ENCODE peak calls at places on chromosomes 2 and 18, in nine cellular contexts. T is HuH-7; Y is left ventricle myocardium superior; A is upper lobe of right lung; E is amniotic stem cell; V is activated CD4-positive, alpha-beta T cell treated with anti-CD3 and anti-CD28 coated beads, Interleukin-2, amount 50 U/mL, for 4 hours; G is HFFc6; F is NCI-H2081; L is BJ. J is an unnamed sample.

GRCh38 chr18:13611616-13612110 is 114.7 kb downstream of the FAM210A start:
- DNase-seq in T (no peak), Y (peak), A (no peak), E (no peak), V (no peak), G (peak), F (no peak), L (no peak), J (no peak)

GRCh38 chr2:36352711-36353110 is 2.9 kb upstream of the CRIM1 start:
- DNase-seq in T (no peak), Y (no peak), A (no peak), E (no peak), V (no peak), G (peak), F (no peak), L (no peak), J (no peak)

GRCh38 chr2:224584768-224585204 is 377 bp downstream of the CUL3 start:
- DNase-seq in T (peak), Y (peak), A (peak), E (no peak), V (peak), G (no peak), F (peak), L (no peak), J (no peak)

GRCh38 chr2:88099798-88100488 is 27.9 kb downstream of the FABP1 start:
- DNase-seq in T (no peak), Y (no peak), A (no peak), E (no peak), V (no peak), G (no peak), F (no peak), L (no peak), J (no peak)

GRCh38 chr2:240948905-240949790 is 43.0 kb downstream of the CROCC2 start:
- DNase-seq in T (no peak), Y (peak), A (peak), E (no peak), V (no peak), G (no peak), F (no peak), L (no peak), J (no peak)

GRCh38 chr18:75625966-75626365 is 198.5 kb upstream of the SMIM21 start:
- DNase-seq in T (no peak), Y (no peak), A (no peak), E (no peak), V (no peak), G (peak), F (no peak), L (no peak), J (no peak)

GRCh38 chr2:212777020-212777491 is 238.5 kb upstream of the ERBB4 start:
- DNase-seq in T (peak), Y (no peak), A (no peak), E (no peak), V (no peak), G (peak), F (peak), L (no peak), J (peak)

GRCh38 chr2:8003462-8004075 is 678.3 kb upstream of the ID2 start:
- DNase-seq in T (peak), Y (peak), A (no peak), E (peak), V (no peak), G (peak), F (peak), L (peak), J (no peak)

GRCh38 chr2:106977707-106978106 is 91.7 kb upstream of the ST6GAL2 start:
- DNase-seq in T (no peak), Y (no peak), A (no peak), E (no peak), V (no peak), G (no peak), F (no peak), L (no peak), J (no peak)

GRCh38 chr18:54859667-54860421 is 31.6 kb downstream of the RAB27B start:
- DNase-seq in T (no peak), Y (no peak), A (no peak), E (no peak), V (no peak), G (no peak), F (no peak), L (no peak), J (no peak)

GRCh38 chr2:128585706-128586105 is 267.0 kb upstream of the HS6ST1 start:
- DNase-seq in T (no peak), Y (no peak), A (no peak), E (peak), V (no peak), G (peak), F (no peak), L (peak), J (no peak)

GRCh38 chr18:5476961-5477800 is 66.6 kb downstream of the EPB41L3 start:
- DNase-seq in T (no peak), Y (no peak), A (no peak), E (no peak), V (no peak), G (no peak), F (peak), L (no peak), J (no peak)

GRCh38 chr2:160402997-160403979 is 90.3 kb downstream of the RBMS1 start:
- DNase-seq in T (no peak), Y (no peak), A (no peak), E (no peak), V (no peak), G (peak), F (no peak), L (no peak), J (no peak)

GRCh38 chr2:234968633-234969328 is 17.0 kb downstream of the SH3BP4 start:
- DNase-seq in T (no peak), Y (no peak), A (no peak), E (no peak), V (no peak), G (no peak), F (peak), L (no peak), J (no peak)

GRCh38 chr2:169366066-169366465 is 3.7 kb upstream of the LRP2 start:
- DNase-seq in T (no peak), Y (no peak), A (no peak), E (no peak), V (no peak), G (peak), F (no peak), L (no peak), J (no peak)

GRCh38 chr2:193810533-193810932 is 1615.8 kb upstream of the TMEFF2 start:
- DNase-seq in T (no peak), Y (no peak), A (no peak), E (no peak), V (no peak), G (no peak), F (no peak), L (no peak), J (no peak)

GRCh38 chr2:72833084-72833714 is 7.4 kb upstream of the EXOC6B start:
- DNase-seq in T (no peak), Y (no peak), A (no peak), E (no peak), V (no peak), G (no peak), F (no peak), L (no peak), J (no peak)

GRCh38 chr2:224400886-224401632 is 848 bp downstream of the FAM124B start:
- DNase-seq in T (no peak), Y (no peak), A (no peak), E (no peak), V (no peak), G (no peak), F (no peak), L (no peak), J (no peak)

GRCh38 chr2:240920783-240921231 is 14.7 kb downstream of the CROCC2 start:
- DNase-seq in T (no peak), Y (peak), A (peak), E (no peak), V (no peak), G (no peak), F (no peak), L (no peak), J (no peak)

GRCh38 chr2:196046123-196046917 is 22.3 kb downstream of the DNAH7 start:
- DNase-seq in T (no peak), Y (no peak), A (no peak), E (peak), V (no peak), G (no peak), F (no peak), L (no peak), J (no peak)

GRCh38 chr18:21391074-21391673 is 149.1 kb downstream of the GREB1L start:
- DNase-seq in T (no peak), Y (no peak), A (no peak), E (peak), V (no peak), G (peak), F (peak), L (peak), J (no peak)

GRCh38 chr2:84849271-84849952 is 31.5 kb downstream of the TRABD2A start:
- DNase-seq in T (no peak), Y (no peak), A (no peak), E (no peak), V (peak), G (peak), F (peak), L (no peak), J (peak)

GRCh38 chr2:236852100-236852976 is 233.4 kb upstream of the COPS8 start:
- DNase-seq in T (no peak), Y (no peak), A (no peak), E (no peak), V (no peak), G (no peak), F (no peak), L (no peak), J (no peak)

GRCh38 chr18:76522104-76522503 is 27.1 kb upstream of the ZNF516 start:
- DNase-seq in T (no peak), Y (no peak), A (no peak), E (no peak), V (no peak), G (no peak), F (no peak), L (no peak), J (no peak)

GRCh38 chr18:48948112-48949050 is 2.4 kb downstream of the SMAD7 start:
- DNase-seq in T (peak), Y (peak), A (peak), E (peak), V (peak), G (peak), F (peak), L (no peak), J (peak)

GRCh38 chr2:204468689-204469429 is 76.4 kb upstream of the PARD3B start:
- DNase-seq in T (no peak), Y (no peak), A (no peak), E (peak), V (no peak), G (peak), F (no peak), L (peak), J (no peak)

GRCh38 chr2:18516112-18516511 is 44.3 kb downstream of the RDH14 start:
- DNase-seq in T (no peak), Y (no peak), A (no peak), E (no peak), V (no peak), G (peak), F (no peak), L (peak), J (no peak)

GRCh38 chr2:207892676-207893402 is 123.1 kb upstream of the FZD5 start:
- DNase-seq in T (no peak), Y (no peak), A (no peak), E (no peak), V (no peak), G (no peak), F (no peak), L (no peak), J (no peak)

GRCh38 chr2:90069290-90069894 is 1377.9 kb downstream of the RPIA start:
- DNase-seq in T (peak), Y (peak), A (peak), E (no peak), V (no peak), G (peak), F (peak), L (no peak), J (peak)

GRCh38 chr2:128727914-128728313 is 409.2 kb upstream of the HS6ST1 start:
- DNase-seq in T (no peak), Y (no peak), A (no peak), E (peak), V (no peak), G (peak), F (no peak), L (peak), J (no peak)

GRCh38 chr2:240433973-240434727 is 1.3 kb upstream of the GPC1 start:
- DNase-seq in T (no peak), Y (peak), A (peak), E (peak), V (no peak), G (peak), F (no peak), L (peak), J (no peak)

GRCh38 chr2:74290466-74291216 is 52.6 kb downstream of the SLC4A5 start:
- DNase-seq in T (no peak), Y (no peak), A (no peak), E (no peak), V (peak), G (no peak), F (no peak), L (no peak), J (no peak)

GRCh38 chr2:201568217-201568820 is 75.0 kb downstream of the TMEM237 start:
- DNase-seq in T (no peak), Y (no peak), A (no peak), E (no peak), V (no peak), G (no peak), F (no peak), L (no peak), J (no peak)

GRCh38 chr2:208496129-208496528 is 89.5 kb downstream of the PTH2R start:
- DNase-seq in T (no peak), Y (no peak), A (no peak), E (no peak), V (no peak), G (no peak), F (no peak), L (no peak), J (no peak)

GRCh38 chr2:102355526-102356380 is at the start of gene IL18R1:
- DNase-seq in T (peak), Y (peak), A (peak), E (peak), V (peak), G (peak), F (peak), L (no peak), J (peak)

GRCh38 chr2:45823723-45824206 is 172.3 kb downstream of the PRKCE start:
- DNase-seq in T (no peak), Y (peak), A (peak), E (no peak), V (no peak), G (no peak), F (peak), L (no peak), J (peak)

GRCh38 chr2:236334122-236334876 is 70.1 kb upstream of the ASB18 start:
- DNase-seq in T (no peak), Y (peak), A (no peak), E (no peak), V (no peak), G (no peak), F (no peak), L (no peak), J (no peak)

J was measured in LNCaP clone FGC.